ENCODE peak calls at places on chromosomes 3 and 15, in eight cellular contexts. D, E, O, H, Z, M, U and A are unnamed samples.

GRCh38 chr15:39624806-39625205 is 43.9 kb downstream of the THBS1 start:
- DNase-seq in D (no peak), Z (no peak), E (no peak), H (peak), O (no peak), U (no peak), M (peak), A (peak)

GRCh38 chr3:197256104-197256503 is 42.3 kb downstream of the DLG1 start:
- DNase-seq in Z (no peak), M (no peak), O (no peak), U (no peak), E (no peak), D (no peak), H (no peak), A (no peak)

GRCh38 chr3:16587047-16587702 is 18.0 kb downstream of the DAZL start:
- DNase-seq in E (no peak), H (no peak), M (no peak), D (no peak), O (no peak), U (no peak), Z (no peak), A (peak)

GRCh38 chr3:71260782-71261181 is 322.7 kb downstream of the FOXP1 start:
- DNase-seq in U (no peak), O (no peak), E (no peak), Z (no peak), M (no peak), D (no peak), H (no peak), A (no peak)

GRCh38 chr15:90336705-90337141 is 15.4 kb upstream of the ZNF774 start:
- DNase-seq in Z (no peak), E (peak), O (no peak), M (no peak), U (no peak), D (no peak), H (no peak), A (peak)

GRCh38 chr15:77542491-77543001 is 90.2 kb downstream of the LINGO1 start:
- DNase-seq in H (no peak), U (no peak), O (no peak), M (no peak), Z (no peak), E (peak), D (no peak), A (peak)

GRCh38 chr3:53346514-53346913 is 829 bp downstream of the DCP1A start:
- DNase-seq in H (peak), E (peak), M (no peak), D (no peak), U (peak), O (peak), Z (no peak), A (no peak)

GRCh38 chr3:32157600-32158264 is 51.3 kb downstream of the GPD1L start:
- DNase-seq in M (no peak), U (no peak), H (no peak), Z (no peak), D (no peak), O (no peak), E (no peak), A (no peak)

GRCh38 chr3:141913150-141913811 is 36.8 kb downstream of the ATP1B3 start:
- DNase-seq in U (peak), Z (no peak), D (peak), E (peak), H (peak), M (peak), O (peak), A (peak)

GRCh38 chr3:175214210-175214609 is 355.1 kb downstream of the NAALADL2 start:
- DNase-seq in D (no peak), U (no peak), O (no peak), H (no peak), M (no peak), E (no peak), Z (no peak), A (no peak)

GRCh38 chr15:31265871-31266711 is 60.5 kb upstream of the KLF13 start:
- DNase-seq in Z (no peak), E (no peak), H (no peak), U (peak), D (no peak), M (peak), O (no peak), A (no peak)

GRCh38 chr15:95304116-95304873 is 1026.2 kb upstream of the NR2F2 start:
- DNase-seq in E (no peak), M (no peak), H (no peak), Z (no peak), O (no peak), U (no peak), D (no peak), A (peak)

GRCh38 chr3:126567696-126568438 is 9.1 kb upstream of the C3orf22 start:
- DNase-seq in M (no peak), U (peak), D (no peak), Z (no peak), E (peak), H (peak), O (no peak), A (no peak)

GRCh38 chr3:112605285-112605684 is 35.7 kb downstream of the CCDC80 start:
- DNase-seq in U (peak), O (no peak), D (no peak), M (no peak), Z (no peak), H (no peak), E (peak), A (peak)

GRCh38 chr15:25057574-25057973 is 102.8 kb downstream of the SNRPN start:
- DNase-seq in H (no peak), D (no peak), M (no peak), Z (no peak), U (no peak), E (no peak), O (no peak), A (no peak)

GRCh38 chr15:51218249-51218648 is 120.1 kb downstream of the CYP19A1 start:
- DNase-seq in U (no peak), D (no peak), Z (no peak), E (no peak), M (no peak), O (no peak), H (no peak), A (no peak)

GRCh38 chr3:54621181-54621580 is 306.7 kb downstream of the LRTM1 start:
- DNase-seq in M (no peak), O (no peak), E (no peak), D (no peak), H (no peak), Z (no peak), U (peak), A (no peak)

GRCh38 chr3:39361252-39361927 is 21.8 kb upstream of the SLC25A38 start:
- DNase-seq in M (no peak), U (no peak), O (no peak), H (no peak), Z (no peak), D (no peak), E (no peak), A (no peak)

GRCh38 chr3:145094355-145094941 is 1066.5 kb downstream of the PLOD2 start:
- DNase-seq in U (no peak), M (no peak), O (no peak), E (peak), H (no peak), Z (no peak), D (peak), A (peak)

GRCh38 chr3:48881652-48882114 is 17.0 kb downstream of the SLC25A20 start:
- DNase-seq in H (no peak), O (no peak), M (no peak), E (no peak), U (no peak), D (no peak), Z (no peak), A (no peak)

GRCh38 chr3:13415236-13416001 is 4.7 kb downstream of the NUP210 start:
- DNase-seq in M (no peak), Z (no peak), O (no peak), E (no peak), D (no peak), U (no peak), H (no peak), A (no peak)

GRCh38 chr3:182440101-182440500 is 353.2 kb upstream of the ATP11B start:
- DNase-seq in E (no peak), M (no peak), D (no peak), U (no peak), O (no peak), Z (no peak), H (no peak), A (no peak)

GRCh38 chr3:39142067-39142466 is 11.3 kb downstream of the CSRNP1 start:
- DNase-seq in E (no peak), U (no peak), Z (no peak), O (no peak), H (no peak), D (no peak), M (no peak), A (no peak)

GRCh38 chr3:156388469-156389150 is 166.3 kb downstream of the SSR3 start:
- DNase-seq in D (no peak), U (no peak), Z (no peak), E (no peak), M (no peak), O (no peak), H (no peak), A (peak)

GRCh38 chr3:101532783-101533602 is 20.0 kb upstream of the SENP7 start:
- DNase-seq in U (no peak), O (no peak), H (no peak), E (no peak), M (no peak), D (no peak), Z (no peak), A (no peak)

GRCh38 chr15:93942140-93942808 is 289.1 kb upstream of the MCTP2 start:
- DNase-seq in H (no peak), U (no peak), M (no peak), Z (no peak), E (no peak), D (no peak), O (no peak), A (no peak)

GRCh38 chr3:23242106-23242505 is 39.0 kb downstream of the UBE2E2 start:
- DNase-seq in M (no peak), Z (no peak), H (no peak), D (no peak), O (no peak), U (no peak), E (no peak), A (no peak)

GRCh38 chr15:94327356-94327936 is 96.1 kb downstream of the MCTP2 start:
- DNase-seq in E (peak), D (peak), Z (no peak), U (peak), H (peak), M (no peak), O (peak), A (peak)

GRCh38 chr3:126446791-126447190 is 28.9 kb downstream of the ZXDC start:
- DNase-seq in Z (no peak), M (no peak), H (no peak), D (no peak), E (no peak), U (no peak), O (no peak), A (peak)

GRCh38 chr15:57235865-57236264 is 140.4 kb upstream of the CGNL1 start:
- DNase-seq in M (no peak), O (peak), Z (no peak), U (peak), D (no peak), H (no peak), E (peak), A (peak)

GRCh38 chr3:197317250-197317963 is 19.0 kb upstream of the DLG1 start:
- DNase-seq in M (no peak), U (no peak), E (no peak), D (peak), O (no peak), Z (no peak), H (no peak), A (peak)

GRCh38 chr3:24780992-24781391 is 286.3 kb upstream of the THRB start:
- DNase-seq in O (no peak), M (no peak), U (no peak), E (no peak), Z (no peak), D (no peak), H (no peak), A (no peak)

GRCh38 chr3:66418432-66419052 is 82.3 kb downstream of the LRIG1 start:
- DNase-seq in D (no peak), M (no peak), U (no peak), E (no peak), H (no peak), O (no peak), Z (no peak), A (no peak)

DNA sequence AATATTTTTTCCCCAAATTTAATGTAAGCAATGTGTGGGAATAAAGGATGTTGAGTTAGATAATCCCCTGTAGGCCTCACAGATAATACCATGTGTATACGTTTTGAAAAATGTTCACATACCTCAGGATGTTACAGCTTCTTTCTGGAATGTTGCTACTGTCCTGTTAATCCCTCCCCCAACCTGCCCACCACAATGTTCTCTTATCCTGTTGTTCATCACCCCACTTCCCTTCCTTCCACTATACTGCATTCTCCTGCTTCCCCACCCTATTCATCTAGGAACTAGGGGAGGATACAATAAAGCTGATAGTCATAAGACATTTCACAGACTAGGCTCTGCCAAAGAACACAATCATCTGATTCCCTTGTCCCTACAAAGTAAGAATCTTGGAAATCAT is 92.1 kb downstream of the IGF2BP2 start:
- DNase-seq in Z (no peak), D (no peak), O (no peak), E (no peak), U (no peak), H (peak), M (no peak), A (peak)
- TF ChIP-seq RAD21 in Z (no peak), D (no peak), O (no peak), E (no peak), U (no peak), H (no peak), M (no peak), A (no peak)

DNA sequence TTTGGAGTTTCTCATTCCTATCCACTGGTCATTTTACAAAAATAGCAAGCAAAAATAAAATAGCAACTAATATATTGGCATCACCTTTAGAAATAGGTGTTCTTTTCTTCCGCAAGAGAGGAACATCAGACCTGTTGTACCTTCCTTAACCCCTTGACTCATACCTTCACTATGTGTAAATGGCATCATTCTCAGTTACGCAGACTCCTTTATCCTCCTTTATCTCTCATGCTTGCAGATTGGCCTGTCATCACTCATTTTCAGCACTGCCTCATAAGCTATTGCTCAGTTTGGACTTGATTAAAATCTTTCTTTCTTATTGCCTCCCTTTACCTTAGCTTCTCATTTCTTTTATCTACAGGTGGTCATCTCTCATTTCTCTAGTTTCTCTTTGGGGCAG is 21.4 kb downstream of the ARHGEF26 start:
- DNase-seq in M (no peak), O (no peak), D (no peak), E (no peak), Z (no peak), H (no peak), U (no peak), A (no peak)
- TF ChIP-seq RAD21 in M (no peak), O (no peak), D (no peak), E (no peak), Z (no peak), H (no peak), U (no peak), A (no peak)

DNA sequence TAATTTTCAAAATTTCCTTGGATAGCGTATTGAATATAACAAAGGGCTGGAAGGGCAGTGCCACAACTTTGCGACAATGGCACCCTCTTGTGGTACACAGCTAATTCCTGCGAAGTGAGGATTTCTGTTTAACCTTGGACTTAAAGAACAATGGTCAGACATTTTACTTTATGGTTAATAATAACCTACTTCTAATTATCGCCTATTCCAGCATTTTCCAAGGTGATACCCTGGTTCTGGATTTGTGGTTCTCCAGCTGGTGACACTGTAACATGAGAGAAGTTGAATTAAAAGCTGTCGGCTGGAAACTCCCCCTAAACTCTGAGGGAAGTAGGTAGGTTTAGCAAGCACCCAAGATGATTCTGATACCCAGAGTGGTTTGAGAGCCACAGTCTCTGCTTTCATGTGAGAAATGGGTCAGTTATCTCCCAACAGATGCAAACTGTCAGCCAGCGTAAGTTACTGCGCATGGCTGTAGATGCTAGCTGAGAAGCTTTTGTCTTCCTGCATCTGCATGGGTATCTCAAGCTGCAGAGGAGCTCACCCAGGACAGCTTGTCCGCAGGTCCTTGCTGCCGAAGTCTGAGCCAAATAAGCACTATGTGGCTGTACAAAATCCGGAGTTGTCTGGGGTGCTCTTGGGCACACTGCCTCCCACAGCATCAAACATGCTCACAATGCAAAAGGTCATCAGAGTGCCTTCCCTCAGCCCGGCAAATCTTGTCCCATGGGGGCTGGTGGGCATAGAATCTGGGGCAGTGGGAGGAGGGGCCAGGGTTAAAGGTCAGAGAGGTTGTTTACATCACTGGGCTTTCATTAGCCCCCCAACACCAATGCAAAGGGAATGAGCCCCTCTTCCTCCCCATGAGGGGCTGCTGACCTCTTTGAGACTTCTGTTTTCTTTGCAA is 6.6 kb upstream of the CHSY1 start:
- DNase-seq in Z (no peak), H (peak), M (peak), O (peak), U (peak), E (peak), D (peak), A (peak)
- TF ChIP-seq RAD21 in Z (peak), H (peak), M (peak), O (peak), U (peak), E (peak), D (peak), A (peak)

GRCh38 chr15:29533667-29534066 is 264.0 kb upstream of the NSMCE3 start:
- DNase-seq in H (no peak), M (no peak), U (no peak), Z (peak), O (no peak), D (no peak), E (no peak), A (no peak)
- TF ChIP-seq RAD21 in H (no peak), M (no peak), U (no peak), Z (no peak), O (no peak), D (no peak), E (no peak), A (no peak)

GRCh38 chr3:79864077-79864476 is 96.3 kb upstream of the ROBO1 start:
- DNase-seq in D (no peak), U (no peak), M (no peak), E (no peak), O (no peak), Z (no peak), H (no peak), A (no peak)
- TF ChIP-seq RAD21 in D (no peak), U (no peak), M (no peak), E (no peak), O (no peak), Z (no peak), H (no peak), A (no peak)

GRCh38 chr3:159870723-159871122 is 117.9 kb upstream of the IL12A start:
- DNase-seq in U (no peak), Z (no peak), O (no peak), D (no peak), H (no peak), M (no peak), E (no peak), A (no peak)

GRCh38 chr3:159877924-159878323 is 110.7 kb upstream of the IL12A start:
- DNase-seq in H (no peak), D (no peak), U (no peak), M (no peak), O (no peak), E (peak), Z (no peak), A (peak)

GRCh38 chr3:159867372-159867771 is 121.3 kb upstream of the IL12A start:
- DNase-seq in H (no peak), M (no peak), U (no peak), E (no peak), O (no peak), D (no peak), Z (no peak), A (no peak)

DNA sequence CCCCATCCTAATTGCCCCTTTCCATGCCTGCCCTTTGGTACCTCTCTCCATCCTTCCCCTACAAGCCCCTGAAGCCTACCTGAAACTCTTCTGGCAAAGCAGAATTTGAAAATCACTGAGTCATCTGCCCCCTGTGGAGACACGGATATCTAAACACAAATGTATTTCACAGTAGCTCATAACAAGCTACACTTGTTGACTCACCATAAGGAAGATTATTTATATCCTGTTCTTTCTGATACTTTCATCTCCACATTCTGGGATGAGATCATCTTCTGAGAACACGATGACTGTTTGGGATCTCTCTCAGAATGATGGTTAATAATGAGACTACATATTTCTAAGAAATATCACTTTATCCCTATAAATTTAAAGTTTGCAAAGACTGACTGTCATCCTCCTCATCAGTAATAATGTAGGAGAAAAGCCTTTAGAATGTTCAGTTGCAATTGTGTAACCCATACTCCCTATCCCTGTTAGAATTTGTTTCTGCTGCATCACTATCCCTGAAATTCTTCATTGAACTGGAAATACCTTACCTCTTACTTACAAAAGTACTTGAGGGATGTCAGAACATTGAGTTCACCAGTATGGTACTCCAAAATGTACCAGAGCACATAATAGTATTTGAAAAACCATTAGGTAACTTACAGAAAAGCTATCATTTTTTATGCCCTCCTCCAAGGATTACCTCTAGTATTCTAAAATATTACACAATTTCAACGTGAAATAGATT is 116.1 kb upstream of the IL12A start:
- DNase-seq in H (no peak), U (no peak), E (peak), M (no peak), Z (no peak), O (no peak), D (peak), A (peak)
- TF ChIP-seq RAD21 in H (no peak), U (no peak), E (no peak), M (no peak), Z (no peak), O (no peak), D (peak), A (peak)